ENCODE peak calls at places on chromosomes 12 and 14, in eight cellular contexts. D, J, I, U, Y, R, L and X are unnamed samples.

GRCh38 chr12:99722690-99723486 is 75.3 kb downstream of the GARIN6 start:
- DNase-seq in Y (no peak), U (no peak), J (peak; percentile 56), I (no peak), D (no peak), L (no peak), R (no peak), X (no peak)

GRCh38 chr12:112252184-112252583 is 126.8 kb downstream of the TRAFD1 start:
- DNase-seq in Y (no peak), D (no peak), J (no peak), I (no peak), U (no peak), R (no peak), L (no peak), X (no peak)

GRCh38 chr12:40921563-40922163 is 229.4 kb downstream of the CNTN1 start:
- DNase-seq in R (no peak), D (no peak), Y (no peak), U (no peak), I (no peak), L (no peak), J (no peak), X (no peak)

GRCh38 chr14:100066984-100067383 is 1.8 kb downstream of the EVL start:
- DNase-seq in I (no peak), Y (no peak), L (no peak), J (no peak), U (no peak), D (no peak), R (no peak), X (no peak)

GRCh38 chr14:79601579-79601978 is 609.7 kb downstream of the DIO2 start:
- DNase-seq in R (no peak), L (no peak), I (no peak), D (no peak), U (no peak), J (no peak), Y (no peak), X (no peak)

GRCh38 chr12:44875954-44876553 is at the start of gene NELL2:
- DNase-seq in R (peak; percentile 84), Y (no peak), J (no peak), L (no peak), I (no peak), D (no peak), U (peak; percentile 51), X (peak; percentile 62)

GRCh38 chr14:99946652-99947489 is 118.4 kb upstream of the EVL start:
- DNase-seq in D (no peak), I (no peak), R (no peak), L (peak; percentile 31), J (peak; percentile 62), U (peak; percentile 35), Y (no peak), X (no peak)

GRCh38 chr12:93753838-93754429 is 76.8 kb downstream of the CRADD start:
- DNase-seq in U (no peak), J (no peak), I (no peak), Y (no peak), D (no peak), R (no peak), L (no peak), X (no peak)

GRCh38 chr12:114655934-114656697 is 27.9 kb downstream of the TBX3 start:
- DNase-seq in J (no peak), L (peak; percentile 88), R (no peak), Y (peak; percentile 89), I (no peak), U (no peak), D (no peak), X (no peak)

GRCh38 chr12:31245822-31246469 is 80.0 kb downstream of the SINHCAF start:
- DNase-seq in R (no peak), I (no peak), J (no peak), L (no peak), Y (no peak), U (no peak), D (peak; percentile 62), X (no peak)

GRCh38 chr12:48946943-48947342 is 10.3 kb downstream of the ARF3 start:
- DNase-seq in D (no peak), R (no peak), I (no peak), Y (no peak), L (no peak), J (no peak), U (no peak), X (peak; percentile 53)

GRCh38 chr14:100076133-100076532 is 10.9 kb downstream of the EVL start:
- DNase-seq in D (peak; percentile 55), I (no peak), U (no peak), L (no peak), Y (no peak), J (no peak), R (no peak), X (no peak)

DNA sequence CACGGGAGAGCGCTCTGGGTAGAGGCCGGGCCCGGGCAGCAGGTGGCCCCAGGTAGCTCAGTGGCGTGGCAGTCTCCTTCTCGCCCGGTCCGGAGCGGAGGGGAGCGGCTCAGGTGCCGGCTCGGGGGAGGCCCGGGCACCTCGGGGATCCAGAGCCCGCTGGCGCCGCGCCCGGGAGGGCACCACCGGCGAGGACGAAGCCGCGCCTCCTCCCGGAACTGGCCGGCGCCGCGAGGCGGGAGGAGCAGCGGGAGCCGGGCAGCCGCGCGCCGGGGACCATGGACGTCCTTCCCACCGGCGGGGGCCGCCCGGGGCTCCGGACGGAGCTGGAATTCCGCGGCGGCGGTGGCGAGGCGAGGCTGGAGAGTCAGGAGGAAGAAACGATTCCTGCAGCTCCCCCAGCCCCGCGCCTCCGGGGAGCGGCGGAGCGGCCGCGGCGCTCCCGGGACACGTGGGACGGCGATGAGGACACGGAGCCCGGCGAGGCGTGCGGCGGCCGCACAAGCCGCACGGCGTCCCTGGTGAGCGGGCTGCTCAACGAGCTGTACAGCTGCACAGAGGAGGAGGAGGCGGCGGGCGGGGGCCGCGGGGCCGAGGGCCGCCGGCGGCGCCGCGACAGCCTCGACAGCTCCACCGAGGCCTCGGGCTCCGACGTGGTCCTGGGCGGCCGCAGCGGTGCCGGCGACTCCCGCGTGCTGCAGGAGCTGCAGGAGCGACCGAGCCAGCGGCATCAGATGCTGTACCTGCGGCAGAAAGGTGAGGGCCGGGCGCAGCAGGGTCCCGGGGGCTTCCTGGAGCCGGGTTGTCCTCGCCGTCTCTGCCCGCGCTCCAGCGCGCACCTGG is 21.5 kb upstream of the GNS start:
- DNase-seq in R (peak; percentile 87), L (peak; percentile 26), I (peak; percentile 49), D (no peak), U (peak; percentile 70), Y (peak; percentile 26), J (peak; percentile 64), X (peak; percentile 83)
- TF ChIP-seq POLR2A in R (no peak), L (no peak), I (no peak), D (no peak), U (peak; percentile 13), Y (no peak), J (no peak), X (peak; percentile 62)

GRCh38 chr14:69610859-69611263 is 535 bp upstream of the SUSD6 start:
- DNase-seq in D (no peak), Y (no peak), R (no peak), L (no peak), I (no peak), U (no peak), J (no peak), X (peak; percentile 52)

GRCh38 chr14:69612014-69612758 is 790 bp downstream of the SUSD6 start:
- DNase-seq in Y (peak; percentile 28), D (no peak), L (peak; percentile 21), J (no peak), U (peak; percentile 50), I (no peak), R (no peak), X (peak; percentile 50)

GRCh38 chr14:69612759-69613145 is 1.4 kb downstream of the SUSD6 start:
- DNase-seq in I (no peak), D (no peak), U (no peak), R (no peak), J (no peak), Y (no peak), L (no peak), X (no peak)

GRCh38 chr14:69610020-69610858 is 1.2 kb upstream of the SUSD6 start:
- DNase-seq in I (no peak), D (no peak), J (no peak), L (no peak), R (no peak), Y (no peak), U (no peak), X (no peak)

GRCh38 chr14:69611264-69612013 is at the start of gene SUSD6:
- DNase-seq in Y (peak; percentile 90), I (peak; percentile 95), U (peak; percentile 94), D (peak; percentile 95), L (peak; percentile 88), R (peak; percentile 98), J (peak; percentile 96), X (peak; percentile 92)
- TF ChIP-seq POLR2A in Y (peak; percentile 50), I (no peak), U (peak; percentile 76), D (peak; percentile 64), L (peak; percentile 39), R (no peak), J (peak; percentile 44), X (peak; percentile 69)

DNA sequence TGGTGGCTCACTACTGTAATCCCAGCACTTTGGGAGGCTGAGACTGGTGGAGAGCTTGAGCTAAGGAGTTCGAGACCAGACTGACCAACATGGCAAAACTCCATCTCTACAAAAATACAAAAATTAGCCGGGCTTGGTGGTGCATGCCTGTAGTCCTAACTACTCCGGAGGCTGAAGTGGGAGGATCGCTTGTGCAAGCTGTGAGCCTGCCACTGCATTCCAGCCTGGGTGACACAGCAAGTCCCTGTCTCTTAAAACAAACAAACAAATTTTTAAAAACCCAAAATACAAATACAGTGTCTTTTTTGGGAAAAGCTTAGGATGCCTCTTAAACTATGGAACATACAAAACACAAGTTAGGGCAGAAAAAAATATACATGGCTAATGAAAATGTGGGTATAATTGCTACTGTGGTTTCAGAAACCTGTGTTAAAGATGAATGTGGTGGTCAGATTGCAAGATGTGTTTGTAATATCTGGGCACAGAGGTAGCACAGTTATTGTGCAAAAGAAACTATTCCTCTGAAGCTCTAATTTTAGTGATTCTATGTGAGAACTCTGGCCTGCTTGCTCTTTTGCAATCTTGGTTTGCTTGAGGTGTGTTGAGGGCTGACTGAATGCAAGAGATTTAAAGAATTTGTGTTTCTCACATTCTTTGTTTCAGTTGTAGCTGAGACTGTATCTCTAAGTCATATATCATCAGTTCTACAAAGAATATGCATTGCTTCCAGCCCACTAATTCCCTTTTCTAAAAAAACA is 3.9 kb upstream of the HSPA2 start:
- DNase-seq in L (no peak), U (no peak), I (no peak), J (no peak), R (no peak), Y (no peak), D (no peak), X (no peak)
- TF ChIP-seq POLR2A in L (no peak), U (no peak), I (no peak), J (no peak), R (no peak), Y (no peak), D (no peak), X (no peak)

GRCh38 chr12:11649413-11650278 is at the start of gene ETV6:
- DNase-seq in Y (peak; percentile 78), L (peak; percentile 70), I (peak; percentile 75), R (peak; percentile 93), J (peak; percentile 88), D (peak; percentile 94), U (peak; percentile 81), X (peak; percentile 73)
- TF ChIP-seq POLR2A in Y (peak; percentile 26), L (peak; percentile 9), I (no peak), R (no peak), J (no peak), D (no peak), U (peak; percentile 30), X (no peak)

GRCh38 chr12:52025301-52026172 is 18.8 kb downstream of the TAMALIN start:
- DNase-seq in R (peak; percentile 97), U (peak; percentile 90), Y (peak; percentile 91), D (peak; percentile 98), J (peak; percentile 96), L (peak; percentile 83), I (peak; percentile 90), X (peak; percentile 86)
- TF ChIP-seq POLR2A in R (no peak), U (no peak), Y (peak; percentile 7), D (no peak), J (no peak), L (peak; percentile 20), I (no peak), X (peak; percentile 28)